ENCODE peak calls at places on chromosomes 3 and 15, in eight cellular contexts. N is activated naive CD4-positive, alpha-beta T cell treated with anti-CD3 and anti-CD28 coated beads for 36 hours; W is T-cell; D is EL; I is heart right ventricle; K is activated CD4-positive, alpha-beta T cell treated with anti-CD3 and anti-CD28 coated beads, Interleukin-2, amount 50 U/mL, for 1 hour; Q is bronchial epithelial cell; T is T1000. H is an unnamed sample.

GRCh38 chr3:55482496-55483195 is 4.5 kb downstream of the WNT5A start:
- DNase-seq in N (no peak), W (no peak), D (peak; percentile 78), I (no peak), K (no peak), Q (no peak), T (no peak), H (no peak)

GRCh38 chr3:65356331-65357286 is 668.8 kb upstream of the ADAMTS9 start:
- DNase-seq in N (no peak), W (no peak), D (peak; percentile 14), I (peak; percentile 23), K (no peak), Q (no peak), T (no peak), H (no peak)

GRCh38 chr15:64528871-64529270 is 68.5 kb downstream of the ZNF609 start:
- DNase-seq in N (no peak), W (no peak), D (no peak), I (no peak), K (no peak), Q (no peak), T (no peak), H (no peak)

GRCh38 chr3:11211531-11212300 is 57.4 kb downstream of the HRH1 start:
- DNase-seq in N (no peak), W (no peak), D (peak; percentile 60), I (no peak), K (no peak), Q (no peak), T (no peak), H (no peak)

GRCh38 chr3:111999924-112000835 is 1.5 kb downstream of the TAGLN3 start:
- DNase-seq in N (no peak), W (no peak), D (no peak), I (no peak), K (no peak), Q (no peak), T (no peak), H (peak; percentile 24)

GRCh38 chr3:126873416-126873815 is 109.5 kb upstream of the PLXNA1 start:
- DNase-seq in N (no peak), W (no peak), D (no peak), I (no peak), K (no peak), Q (no peak), T (no peak), H (no peak)

GRCh38 chr3:62242846-62243245 is 130.5 kb downstream of the FEZF2 start:
- DNase-seq in N (no peak), W (no peak), D (no peak), I (no peak), K (no peak), Q (no peak), T (no peak), H (no peak)

GRCh38 chr15:55627730-55628368 is 39.7 kb upstream of the PYGO1 start:
- DNase-seq in N (no peak), W (no peak), D (peak; percentile 88), I (no peak), K (no peak), Q (peak; percentile 99), T (no peak), H (no peak)

GRCh38 chr15:48447657-48448056 is 116.4 kb downstream of the DUT start:
- DNase-seq in N (no peak), W (no peak), D (peak; percentile 74), I (no peak), K (no peak), Q (peak; percentile 72), T (no peak), H (no peak)

GRCh38 chr3:46565113-46565490 is 1.0 kb downstream of the LRRC2 start:
- DNase-seq in N (no peak), W (no peak), D (no peak), I (no peak), K (no peak), Q (no peak), T (no peak), H (no peak)

GRCh38 chr3:141076821-141077571 is 25.8 kb downstream of the SPSB4 start:
- DNase-seq in N (peak; percentile 62), W (no peak), D (peak; percentile 20), I (peak; percentile 52), K (peak; percentile 2), Q (no peak), T (no peak), H (no peak)

GRCh38 chr15:101213570-101213969 is 38.3 kb downstream of the CHSY1 start:
- DNase-seq in N (no peak), W (no peak), D (no peak), I (no peak), K (no peak), Q (peak; percentile 81), T (no peak), H (no peak)

GRCh38 chr15:62964251-62964650 is 78.3 kb upstream of the TPM1 start:
- DNase-seq in N (no peak), W (no peak), D (peak; percentile 21), I (no peak), K (no peak), Q (no peak), T (no peak), H (no peak)

GRCh38 chr3:189664311-189664710 is 33.1 kb downstream of the TP63 start:
- DNase-seq in N (no peak), W (no peak), D (peak; percentile 94), I (no peak), K (no peak), Q (peak; percentile 91), T (no peak), H (no peak)

GRCh38 chr3:81689617-81690016 is 71.8 kb downstream of the GBE1 start:
- DNase-seq in N (no peak), W (no peak), D (no peak), I (no peak), K (no peak), Q (no peak), T (no peak), H (no peak)

GRCh38 chr3:188916934-188917391 is 254.8 kb upstream of the TPRG1 start:
- DNase-seq in N (peak; percentile 57), W (peak; percentile 0), D (no peak), I (no peak), K (no peak), Q (no peak), T (no peak), H (no peak)

GRCh38 chr15:70313099-70314017 is 215.6 kb upstream of the TLE3 start:
- DNase-seq in N (no peak), W (no peak), D (no peak), I (no peak), K (no peak), Q (no peak), T (no peak), H (no peak)

GRCh38 chr3:43531835-43532234 is 90.0 kb downstream of the ANO10 start:
- DNase-seq in N (peak; percentile 20), W (no peak), D (peak; percentile 67), I (no peak), K (no peak), Q (peak; percentile 87), T (peak; percentile 49), H (no peak)

GRCh38 chr3:48069339-48069738 is 53.1 kb upstream of the MAP4 start:
- DNase-seq in N (no peak), W (no peak), D (no peak), I (no peak), K (no peak), Q (no peak), T (no peak), H (no peak)

GRCh38 chr3:99931059-99931458 is 113.4 kb downstream of the CMSS1 start:
- DNase-seq in N (no peak), W (no peak), D (no peak), I (no peak), K (no peak), Q (no peak), T (no peak), H (no peak)

GRCh38 chr3:191240432-191240831 is 41.4 kb downstream of the OSTN start:
- DNase-seq in N (no peak), W (no peak), D (no peak), I (no peak), K (no peak), Q (no peak), T (no peak), H (no peak)

GRCh38 chr15:68620721-68621528 is 42.1 kb downstream of the CORO2B start:
- DNase-seq in N (no peak), W (no peak), D (peak; percentile 91), I (peak; percentile 86), K (no peak), Q (peak; percentile 8), T (peak; percentile 75), H (no peak)

GRCh38 chr3:58994746-58995330 is 55.0 kb downstream of the CFAP20DC start:
- DNase-seq in N (peak; percentile 57), W (peak; percentile 6), D (peak; percentile 63), I (no peak), K (peak; percentile 2), Q (peak; percentile 76), T (peak; percentile 22), H (peak; percentile 75)

GRCh38 chr3:128483657-128484403 is 9.2 kb downstream of the GATA2 start:
- DNase-seq in N (no peak), W (no peak), D (no peak), I (no peak), K (no peak), Q (no peak), T (no peak), H (no peak)

GRCh38 chr3:71064976-71065763 is 518.4 kb downstream of the FOXP1 start:
- DNase-seq in N (peak; percentile 56), W (peak; percentile 58), D (peak; percentile 62), I (peak; percentile 67), K (peak; percentile 73), Q (no peak), T (peak; percentile 52), H (peak; percentile 64)

GRCh38 chr3:40309925-40310635 is 573 bp downstream of the EIF1B start:
- DNase-seq in N (peak; percentile 32), W (peak; percentile 13), D (peak; percentile 36), I (no peak), K (peak; percentile 25), Q (peak; percentile 29), T (no peak), H (no peak)

GRCh38 chr3:141445990-141446389 is 40.8 kb upstream of the RASA2 start:
- DNase-seq in N (no peak), W (no peak), D (no peak), I (no peak), K (no peak), Q (no peak), T (no peak), H (no peak)

GRCh38 chr15:42547926-42548257 is 701 bp downstream of the LRRC57 start:
- DNase-seq in N (no peak), W (no peak), D (no peak), I (no peak), K (no peak), Q (peak; percentile 44), T (no peak), H (peak; percentile 38)

GRCh38 chr15:31268911-31269784 is 57.5 kb upstream of the KLF13 start:
- DNase-seq in N (no peak), W (no peak), D (no peak), I (no peak), K (no peak), Q (no peak), T (no peak), H (no peak)

GRCh38 chr3:21750831-21751391 is at the start of gene ZNF385D:
- DNase-seq in N (no peak), W (no peak), D (peak; percentile 64), I (peak; percentile 70), K (no peak), Q (peak; percentile 31), T (no peak), H (no peak)

GRCh38 chr15:83498374-83498773 is 51.2 kb downstream of the SH3GL3 start:
- DNase-seq in N (no peak), W (no peak), D (no peak), I (no peak), K (no peak), Q (no peak), T (no peak), H (no peak)

GRCh38 chr15:59294961-59295741 is 77.5 kb downstream of the MYO1E start:
- DNase-seq in N (no peak), W (no peak), D (peak; percentile 97), I (no peak), K (no peak), Q (peak; percentile 83), T (no peak), H (no peak)

GRCh38 chr3:86830566-86830965 is 160.4 kb downstream of the VGLL3 start:
- DNase-seq in N (no peak), W (no peak), D (peak; percentile 56), I (no peak), K (no peak), Q (no peak), T (no peak), H (no peak)

GRCh38 chr3:57068437-57069089 is 8.1 kb downstream of the SPATA12 start:
- DNase-seq in N (no peak), W (no peak), D (peak; percentile 75), I (no peak), K (no peak), Q (peak; percentile 90), T (peak; percentile 47), H (no peak)